ENCODE peak calls at places on chromosome 11, in nine cellular contexts. One of them, this sample, is unnamed.

GRCh38 chr11:36699271-36699670 is 101.2 kb upstream of the RAG2 start:
- DNase-seq in Calu3: no peak
- DNase-seq in GDM1: peak
- DNase-seq in fibroblast of the aortic adventitia: no peak
- DNase-seq in adrenal gland: no peak
- DNase-seq in nephron progenitor cell: no peak
- DNase-seq in HCEC 1CT: no peak
- DNase-seq in NCI-H1417: peak
- DNase-seq in SJSA1: no peak
- DNase-seq in this sample: no peak

GRCh38 chr11:78332872-78333271 is 84.7 kb downstream of the GAB2 start:
- DNase-seq in GDM1: no peak
- DNase-seq in Calu3: no peak
- DNase-seq in fibroblast of the aortic adventitia: no peak
- DNase-seq in nephron progenitor cell: no peak
- DNase-seq in adrenal gland: no peak
- DNase-seq in SJSA1: no peak
- DNase-seq in NCI-H1417: no peak
- DNase-seq in HCEC 1CT: no peak
- DNase-seq in this sample: no peak

GRCh38 chr11:64001552-64002427 is 15.6 kb downstream of the OTUB1 start:
- DNase-seq in GDM1: no peak
- DNase-seq in NCI-H1417: no peak
- DNase-seq in nephron progenitor cell: no peak
- DNase-seq in SJSA1: no peak
- DNase-seq in HCEC 1CT: no peak
- DNase-seq in adrenal gland: no peak
- DNase-seq in Calu3: no peak
- DNase-seq in fibroblast of the aortic adventitia: peak
- DNase-seq in this sample: peak

GRCh38 chr11:105862736-105863367 is 159.2 kb downstream of the MSANTD4 start:
- DNase-seq in HCEC 1CT: peak
- DNase-seq in fibroblast of the aortic adventitia: peak
- DNase-seq in GDM1: peak
- DNase-seq in adrenal gland: no peak
- DNase-seq in NCI-H1417: peak
- DNase-seq in SJSA1: peak
- DNase-seq in Calu3: peak
- DNase-seq in nephron progenitor cell: no peak
- DNase-seq in this sample: peak

GRCh38 chr11:65780770-65781151 is at the start of gene AP5B1:
- DNase-seq in HCEC 1CT: peak
- DNase-seq in SJSA1: peak
- DNase-seq in Calu3: peak
- DNase-seq in adrenal gland: no peak
- DNase-seq in GDM1: peak
- DNase-seq in NCI-H1417: peak
- DNase-seq in fibroblast of the aortic adventitia: peak
- DNase-seq in nephron progenitor cell: peak
- DNase-seq in this sample: no peak

GRCh38 chr11:85941380-85941973 is 86.3 kb downstream of the CCDC83 start:
- DNase-seq in adrenal gland: peak
- DNase-seq in HCEC 1CT: peak
- DNase-seq in nephron progenitor cell: no peak
- DNase-seq in GDM1: peak
- DNase-seq in SJSA1: peak
- DNase-seq in NCI-H1417: peak
- DNase-seq in Calu3: peak
- DNase-seq in fibroblast of the aortic adventitia: peak
- DNase-seq in this sample: no peak

GRCh38 chr11:14318581-14318981 is 40.4 kb downstream of the RRAS2 start:
- DNase-seq in nephron progenitor cell: no peak
- DNase-seq in fibroblast of the aortic adventitia: no peak
- DNase-seq in Calu3: no peak
- DNase-seq in NCI-H1417: no peak
- DNase-seq in HCEC 1CT: peak
- DNase-seq in adrenal gland: no peak
- DNase-seq in GDM1: no peak
- DNase-seq in SJSA1: peak
- DNase-seq in this sample: no peak

GRCh38 chr11:6219359-6219758 is 14.0 kb downstream of the C11orf42 start:
- DNase-seq in nephron progenitor cell: no peak
- DNase-seq in Calu3: no peak
- DNase-seq in adrenal gland: peak
- DNase-seq in fibroblast of the aortic adventitia: peak
- DNase-seq in HCEC 1CT: peak
- DNase-seq in SJSA1: no peak
- DNase-seq in GDM1: no peak
- DNase-seq in NCI-H1417: no peak
- DNase-seq in this sample: no peak

GRCh38 chr11:36460220-36460619 is 49.9 kb downstream of the TRAF6 start:
- DNase-seq in NCI-H1417: no peak
- DNase-seq in Calu3: no peak
- DNase-seq in HCEC 1CT: no peak
- DNase-seq in GDM1: no peak
- DNase-seq in nephron progenitor cell: no peak
- DNase-seq in SJSA1: no peak
- DNase-seq in adrenal gland: no peak
- DNase-seq in fibroblast of the aortic adventitia: no peak
- DNase-seq in this sample: no peak

GRCh38 chr11:130773436-130773835 is 142.8 kb downstream of the SNX19 start:
- DNase-seq in NCI-H1417: no peak
- DNase-seq in nephron progenitor cell: no peak
- DNase-seq in Calu3: no peak
- DNase-seq in SJSA1: peak
- DNase-seq in fibroblast of the aortic adventitia: peak
- DNase-seq in adrenal gland: no peak
- DNase-seq in HCEC 1CT: no peak
- DNase-seq in GDM1: no peak
- DNase-seq in this sample: no peak

GRCh38 chr11:98495016-98495415 is 525.7 kb upstream of the CNTN5 start:
- DNase-seq in fibroblast of the aortic adventitia: no peak
- DNase-seq in NCI-H1417: no peak
- DNase-seq in GDM1: no peak
- DNase-seq in SJSA1: no peak
- DNase-seq in nephron progenitor cell: no peak
- DNase-seq in HCEC 1CT: no peak
- DNase-seq in Calu3: no peak
- DNase-seq in adrenal gland: no peak
- DNase-seq in this sample: no peak

GRCh38 chr11:115141715-115142114 is 362.5 kb downstream of the CADM1 start:
- DNase-seq in NCI-H1417: no peak
- DNase-seq in Calu3: no peak
- DNase-seq in SJSA1: no peak
- DNase-seq in HCEC 1CT: no peak
- DNase-seq in GDM1: no peak
- DNase-seq in adrenal gland: no peak
- DNase-seq in fibroblast of the aortic adventitia: no peak
- DNase-seq in nephron progenitor cell: no peak
- DNase-seq in this sample: no peak

GRCh38 chr11:73288197-73288872 is 16.2 kb downstream of the P2RY6 start:
- DNase-seq in Calu3: no peak
- DNase-seq in HCEC 1CT: no peak
- DNase-seq in GDM1: peak
- DNase-seq in fibroblast of the aortic adventitia: no peak
- DNase-seq in SJSA1: no peak
- DNase-seq in NCI-H1417: no peak
- DNase-seq in adrenal gland: no peak
- DNase-seq in nephron progenitor cell: no peak
- DNase-seq in this sample: peak

GRCh38 chr11:57638005-57638760 is 11.5 kb downstream of the YPEL4 start:
- DNase-seq in Calu3: peak
- DNase-seq in HCEC 1CT: peak
- DNase-seq in SJSA1: peak
- DNase-seq in GDM1: peak
- DNase-seq in nephron progenitor cell: peak
- DNase-seq in NCI-H1417: peak
- DNase-seq in fibroblast of the aortic adventitia: peak
- DNase-seq in adrenal gland: peak
- DNase-seq in this sample: no peak

GRCh38 chr11:86245369-86246292 is 1.1 kb downstream of the EED start:
- DNase-seq in adrenal gland: no peak
- DNase-seq in HCEC 1CT: no peak
- DNase-seq in SJSA1: no peak
- DNase-seq in nephron progenitor cell: peak
- DNase-seq in Calu3: peak
- DNase-seq in GDM1: no peak
- DNase-seq in NCI-H1417: no peak
- DNase-seq in fibroblast of the aortic adventitia: peak
- DNase-seq in this sample: peak

GRCh38 chr11:17415523-17416104 is 27.2 kb upstream of the KCNJ11 start:
- DNase-seq in GDM1: no peak
- DNase-seq in Calu3: no peak
- DNase-seq in nephron progenitor cell: no peak
- DNase-seq in SJSA1: no peak
- DNase-seq in HCEC 1CT: no peak
- DNase-seq in NCI-H1417: no peak
- DNase-seq in fibroblast of the aortic adventitia: no peak
- DNase-seq in adrenal gland: no peak
- DNase-seq in this sample: no peak

GRCh38 chr11:94759522-94759921 is 8.6 kb upstream of the AMOTL1 start:
- DNase-seq in HCEC 1CT: no peak
- DNase-seq in adrenal gland: no peak
- DNase-seq in GDM1: no peak
- DNase-seq in SJSA1: no peak
- DNase-seq in fibroblast of the aortic adventitia: no peak
- DNase-seq in nephron progenitor cell: no peak
- DNase-seq in NCI-H1417: no peak
- DNase-seq in Calu3: no peak
- DNase-seq in this sample: no peak

GRCh38 chr11:8249482-8249881 is 14.2 kb downstream of the LMO1 start:
- DNase-seq in adrenal gland: peak
- DNase-seq in nephron progenitor cell: no peak
- DNase-seq in fibroblast of the aortic adventitia: no peak
- DNase-seq in Calu3: no peak
- DNase-seq in NCI-H1417: no peak
- DNase-seq in HCEC 1CT: no peak
- DNase-seq in SJSA1: no peak
- DNase-seq in GDM1: no peak
- DNase-seq in this sample: no peak

GRCh38 chr11:13874596-13874995 is 87.9 kb upstream of the SPON1 start:
- DNase-seq in GDM1: no peak
- DNase-seq in adrenal gland: no peak
- DNase-seq in SJSA1: no peak
- DNase-seq in nephron progenitor cell: no peak
- DNase-seq in NCI-H1417: no peak
- DNase-seq in Calu3: no peak
- DNase-seq in HCEC 1CT: no peak
- DNase-seq in fibroblast of the aortic adventitia: no peak
- DNase-seq in this sample: no peak

GRCh38 chr11:130369141-130369691 is 54.5 kb upstream of the ZBTB44 start:
- DNase-seq in HCEC 1CT: no peak
- DNase-seq in fibroblast of the aortic adventitia: no peak
- DNase-seq in NCI-H1417: no peak
- DNase-seq in adrenal gland: no peak
- DNase-seq in SJSA1: no peak
- DNase-seq in Calu3: no peak
- DNase-seq in nephron progenitor cell: peak
- DNase-seq in GDM1: no peak
- DNase-seq in this sample: no peak

GRCh38 chr11:326592-326841 is 5.9 kb upstream of the IFITM3 start:
- DNase-seq in GDM1: no peak
- DNase-seq in SJSA1: no peak
- DNase-seq in nephron progenitor cell: no peak
- DNase-seq in adrenal gland: no peak
- DNase-seq in NCI-H1417: no peak
- DNase-seq in fibroblast of the aortic adventitia: no peak
- DNase-seq in HCEC 1CT: no peak
- DNase-seq in Calu3: no peak
- DNase-seq in this sample: no peak

GRCh38 chr11:69956669-69957190 is 121.4 kb upstream of the ANO1 start:
- DNase-seq in nephron progenitor cell: no peak
- DNase-seq in fibroblast of the aortic adventitia: no peak
- DNase-seq in Calu3: no peak
- DNase-seq in NCI-H1417: no peak
- DNase-seq in GDM1: no peak
- DNase-seq in HCEC 1CT: no peak
- DNase-seq in adrenal gland: no peak
- DNase-seq in SJSA1: no peak
- DNase-seq in this sample: no peak

GRCh38 chr11:7512525-7513209 is 1.1 kb upstream of the PPFIBP2 start:
- DNase-seq in SJSA1: peak
- DNase-seq in NCI-H1417: no peak
- DNase-seq in fibroblast of the aortic adventitia: peak
- DNase-seq in Calu3: no peak
- DNase-seq in GDM1: peak
- DNase-seq in nephron progenitor cell: peak
- DNase-seq in HCEC 1CT: no peak
- DNase-seq in adrenal gland: peak
- DNase-seq in this sample: no peak

GRCh38 chr11:74278721-74279148 is 32.7 kb downstream of the P4HA3 start:
- DNase-seq in SJSA1: peak
- DNase-seq in nephron progenitor cell: no peak
- DNase-seq in GDM1: no peak
- DNase-seq in NCI-H1417: no peak
- DNase-seq in adrenal gland: peak
- DNase-seq in fibroblast of the aortic adventitia: peak
- DNase-seq in Calu3: no peak
- DNase-seq in HCEC 1CT: peak
- DNase-seq in this sample: no peak

GRCh38 chr11:128502736-128503135 is 84.6 kb downstream of the ETS1 start:
- DNase-seq in adrenal gland: no peak
- DNase-seq in GDM1: no peak
- DNase-seq in nephron progenitor cell: no peak
- DNase-seq in HCEC 1CT: peak
- DNase-seq in NCI-H1417: no peak
- DNase-seq in SJSA1: peak
- DNase-seq in fibroblast of the aortic adventitia: peak
- DNase-seq in Calu3: peak
- DNase-seq in this sample: no peak

GRCh38 chr11:62387381-62387780 is 31.5 kb upstream of the SCGB1A1 start:
- DNase-seq in Calu3: no peak
- DNase-seq in adrenal gland: no peak
- DNase-seq in NCI-H1417: no peak
- DNase-seq in GDM1: no peak
- DNase-seq in SJSA1: no peak
- DNase-seq in nephron progenitor cell: no peak
- DNase-seq in HCEC 1CT: no peak
- DNase-seq in fibroblast of the aortic adventitia: no peak
- DNase-seq in this sample: no peak

GRCh38 chr11:34599406-34599901 is 21.4 kb upstream of the EHF start:
- DNase-seq in fibroblast of the aortic adventitia: peak
- DNase-seq in nephron progenitor cell: no peak
- DNase-seq in Calu3: peak
- DNase-seq in SJSA1: peak
- DNase-seq in GDM1: no peak
- DNase-seq in HCEC 1CT: peak
- DNase-seq in NCI-H1417: no peak
- DNase-seq in adrenal gland: no peak
- DNase-seq in this sample: no peak

GRCh38 chr11:72328366-72329224 is 84.6 kb upstream of the PHOX2A start:
- DNase-seq in Calu3: no peak
- DNase-seq in fibroblast of the aortic adventitia: peak
- DNase-seq in SJSA1: no peak
- DNase-seq in HCEC 1CT: no peak
- DNase-seq in adrenal gland: no peak
- DNase-seq in GDM1: no peak
- DNase-seq in nephron progenitor cell: no peak
- DNase-seq in NCI-H1417: no peak
- DNase-seq in this sample: no peak

GRCh38 chr11:67277231-67277961 is 11.1 kb downstream of the GRK2 start:
- DNase-seq in fibroblast of the aortic adventitia: peak
- DNase-seq in NCI-H1417: peak
- DNase-seq in adrenal gland: peak
- DNase-seq in HCEC 1CT: peak
- DNase-seq in SJSA1: peak
- DNase-seq in Calu3: no peak
- DNase-seq in nephron progenitor cell: peak
- DNase-seq in GDM1: peak
- DNase-seq in this sample: peak

This sample was measured in KG1.